ENCODE peak calls at places on chromosomes 16 and 17, in eight cellular contexts. B is CD4-positive, alpha-beta T cell; Q is HuH-7.5; U is germinal center; S is activated T-cell treated with anti-CD3 and anti-CD28 coated beads, Interleukin-2, amount 50 U/mL, for 4 hours; Z is dorsolateral prefrontal cortex; J is posterior vena cava; A is NCI-H345. K is an unnamed sample.

GRCh38 chr16:75620326-75621169 is 2.5 kb downstream of the ADAT1 start:
- DNase-seq in B (no peak), Q (no peak), U (no peak), S (peak; percentile 37), Z (no peak), J (no peak), A (no peak), K (no peak)

GRCh38 chr16:72501739-72502653 is 330.0 kb upstream of the PMFBP1 start:
- DNase-seq in B (peak; percentile 12), Q (peak; percentile 56), U (peak; percentile 42), S (no peak), Z (peak; percentile 56), J (no peak), A (peak; percentile 49), K (peak; percentile 52)

GRCh38 chr17:82864721-82865240 is 25.0 kb upstream of the ZNF750 start:
- DNase-seq in B (no peak), Q (no peak), U (no peak), S (no peak), Z (no peak), J (no peak), A (peak; percentile 85), K (no peak)

GRCh38 chr17:41967141-41967920 is 736 bp downstream of the CNP start:
- DNase-seq in B (peak; percentile 15), Q (peak; percentile 31), U (peak; percentile 51), S (peak; percentile 27), Z (peak; percentile 93), J (no peak), A (no peak), K (no peak)

GRCh38 chr16:25366078-25366477 is 108.4 kb upstream of the ZKSCAN2 start:
- DNase-seq in B (no peak), Q (no peak), U (peak; percentile 6), S (no peak), Z (no peak), J (no peak), A (no peak), K (no peak)

GRCh38 chr16:74761665-74762064 is 13.0 kb downstream of the FA2H start:
- DNase-seq in B (no peak), Q (no peak), U (no peak), S (no peak), Z (no peak), J (no peak), A (no peak), K (no peak)

GRCh38 chr17:72380737-72381136 is 259.9 kb downstream of the SOX9 start:
- DNase-seq in B (no peak), Q (no peak), U (no peak), S (no peak), Z (no peak), J (no peak), A (no peak), K (no peak)

GRCh38 chr17:2547176-2547575 is 35.5 kb upstream of the METTL16 start:
- DNase-seq in B (no peak), Q (no peak), U (no peak), S (no peak), Z (no peak), J (no peak), A (no peak), K (no peak)

GRCh38 chr17:50533720-50534148 is 1.2 kb downstream of the EPN3 start:
- DNase-seq in B (no peak), Q (no peak), U (no peak), S (no peak), Z (no peak), J (no peak), A (peak; percentile 19), K (peak; percentile 53)

GRCh38 chr16:31403590-31404352 is 10.6 kb downstream of the ITGAD start:
- DNase-seq in B (no peak), Q (no peak), U (no peak), S (no peak), Z (no peak), J (no peak), A (no peak), K (no peak)

GRCh38 chr16:49701867-49702494 is 153.9 kb downstream of the ZNF423 start:
- DNase-seq in B (no peak), Q (no peak), U (no peak), S (no peak), Z (peak; percentile 67), J (peak; percentile 91), A (peak; percentile 1), K (peak; percentile 74)

GRCh38 chr17:46061435-46061834 is 62.4 kb downstream of the STH start:
- DNase-seq in B (no peak), Q (no peak), U (no peak), S (no peak), Z (no peak), J (no peak), A (peak; percentile 5), K (no peak)

GRCh38 chr16:52405441-52405840 is 141.5 kb downstream of the TOX3 start:
- DNase-seq in B (no peak), Q (no peak), U (no peak), S (no peak), Z (no peak), J (no peak), A (no peak), K (no peak)

GRCh38 chr17:40564883-40565744 is at the start of gene CCR7:
- DNase-seq in B (peak; percentile 90), Q (no peak), U (no peak), S (peak; percentile 76), Z (no peak), J (peak; percentile 73), A (no peak), K (no peak)

GRCh38 chr16:15041260-15042011 is 14.4 kb downstream of the NTAN1 start:
- DNase-seq in B (no peak), Q (no peak), U (no peak), S (no peak), Z (peak; percentile 71), J (peak; percentile 97), A (no peak), K (no peak)

GRCh38 chr17:55411463-55411855 is 10.2 kb downstream of the MMD start:
- DNase-seq in B (no peak), Q (no peak), U (no peak), S (no peak), Z (no peak), J (no peak), A (no peak), K (no peak)

GRCh38 chr17:12415031-12415430 is 250.7 kb upstream of the MYOCD start:
- DNase-seq in B (no peak), Q (no peak), U (no peak), S (no peak), Z (no peak), J (no peak), A (no peak), K (no peak)

GRCh38 chr17:29807520-29808361 is 122.3 kb downstream of the SSH2 start:
- DNase-seq in B (peak; percentile 59), Q (peak; percentile 47), U (peak; percentile 65), S (peak; percentile 65), Z (no peak), J (no peak), A (peak; percentile 54), K (peak; percentile 23)

GRCh38 chr17:17938388-17939107 is 33.7 kb downstream of the TOM1L2 start:
- DNase-seq in B (no peak), Q (no peak), U (no peak), S (no peak), Z (no peak), J (no peak), A (no peak), K (no peak)

GRCh38 chr16:58464047-58464915 is 35.7 kb upstream of the NDRG4 start:
- DNase-seq in B (no peak), Q (peak; percentile 59), U (peak; percentile 51), S (no peak), Z (peak; percentile 61), J (no peak), A (peak; percentile 15), K (no peak)

GRCh38 chr17:39139137-39139516 is 12.3 kb downstream of the PLXDC1 start:
- DNase-seq in B (no peak), Q (no peak), U (no peak), S (no peak), Z (no peak), J (no peak), A (no peak), K (no peak)

GRCh38 chr17:79142375-79142774 is 67.8 kb downstream of the ENGASE start:
- DNase-seq in B (no peak), Q (no peak), U (no peak), S (no peak), Z (no peak), J (no peak), A (no peak), K (no peak)

GRCh38 chr16:85891033-85891775 is 7.8 kb upstream of the IRF8 start:
- DNase-seq in B (no peak), Q (no peak), U (no peak), S (no peak), Z (no peak), J (no peak), A (no peak), K (no peak)

GRCh38 chr16:87436225-87437172 is 44.4 kb downstream of the MAP1LC3B start:
- DNase-seq in B (no peak), Q (no peak), U (no peak), S (no peak), Z (no peak), J (peak; percentile 72), A (no peak), K (no peak)

GRCh38 chr17:82675476-82676245 is 22.8 kb downstream of the RAB40B start:
- DNase-seq in B (no peak), Q (no peak), U (no peak), S (no peak), Z (no peak), J (peak; percentile 69), A (no peak), K (no peak)

GRCh38 chr17:28326114-28326513 is 7.1 kb downstream of the TMEM97 start:
- DNase-seq in B (no peak), Q (no peak), U (no peak), S (no peak), Z (no peak), J (no peak), A (no peak), K (no peak)

GRCh38 chr17:43560461-43561427 is 14.6 kb upstream of the ETV4 start:
- DNase-seq in B (no peak), Q (no peak), U (no peak), S (no peak), Z (no peak), J (no peak), A (no peak), K (no peak)

GRCh38 chr17:72206376-72206775 is 85.6 kb downstream of the SOX9 start:
- DNase-seq in B (no peak), Q (no peak), U (no peak), S (no peak), Z (no peak), J (no peak), A (no peak), K (no peak)